ENCODE peak calls at places on chromosomes 7 and 10, in eight cellular contexts. D is Right ventricle myocardium superior, E is sigmoid colon, W is HEK293T, V is GM06990, B is heart left ventricle, F is AG10803, K is NCI-H1105 treated with DMSO at 0.1 percent for 48 hours. R is an unnamed sample.

GRCh38 chr10:52486840-52487611 is 172.9 kb downstream of the DKK1 start:
- DNase-seq in D (no peak), E (no peak), W (no peak), V (no peak), B (no peak), F (peak), K (no peak), R (peak)

GRCh38 chr7:42747073-42747472 is 164.8 kb downstream of the C7orf25 start:
- DNase-seq in D (no peak), E (no peak), W (no peak), V (no peak), B (no peak), F (no peak), K (no peak), R (no peak)

GRCh38 chr7:136869991-136870798 is 1.7 kb downstream of the CHRM2 start:
- DNase-seq in D (peak), E (peak), W (no peak), V (peak), B (peak), F (peak), K (no peak), R (peak)

GRCh38 chr7:37311282-37311868 is 137.3 kb downstream of the ELMO1 start:
- DNase-seq in D (peak), E (no peak), W (no peak), V (no peak), B (no peak), F (no peak), K (no peak), R (no peak)

GRCh38 chr7:121003986-121004685 is 15.6 kb downstream of the CPED1 start:
- DNase-seq in D (peak), E (peak), W (no peak), V (no peak), B (peak), F (no peak), K (no peak), R (no peak)

GRCh38 chr10:58412502-58412961 is 27.3 kb downstream of the TFAM start:
- DNase-seq in D (no peak), E (no peak), W (no peak), V (no peak), B (no peak), F (peak), K (no peak), R (no peak)

GRCh38 chr7:44373418-44373740 is 48.0 kb upstream of the CAMK2B start:
- DNase-seq in D (no peak), E (no peak), W (no peak), V (no peak), B (no peak), F (no peak), K (no peak), R (no peak)

GRCh38 chr7:93551063-93551895 is 23.2 kb downstream of the CALCR start:
- DNase-seq in D (no peak), E (no peak), W (peak), V (no peak), B (no peak), F (peak), K (peak), R (no peak)

GRCh38 chr10:88926484-88927249 is 25.9 kb downstream of the ACTA2 start:
- DNase-seq in D (no peak), E (no peak), W (no peak), V (no peak), B (no peak), F (peak), K (no peak), R (no peak)

GRCh38 chr7:74230446-74231231 is 20.8 kb downstream of the LAT2 start:
- DNase-seq in D (no peak), E (no peak), W (no peak), V (peak), B (no peak), F (no peak), K (no peak), R (no peak)

GRCh38 chr7:72709909-72710308 is 118.1 kb downstream of the TYW1B start:
- DNase-seq in D (no peak), E (no peak), W (no peak), V (no peak), B (no peak), F (no peak), K (no peak), R (peak)

GRCh38 chr7:118517275-118517674 is 292.8 kb downstream of the ANKRD7 start:
- DNase-seq in D (no peak), E (no peak), W (no peak), V (no peak), B (no peak), F (no peak), K (no peak), R (no peak)

GRCh38 chr10:49605939-49606509 is 4.1 kb upstream of the SLC18A3 start:
- DNase-seq in D (no peak), E (no peak), W (no peak), V (no peak), B (no peak), F (no peak), K (peak), R (no peak)

GRCh38 chr7:67947651-67948050 is 951.0 kb downstream of the TYW1 start:
- DNase-seq in D (no peak), E (no peak), W (no peak), V (no peak), B (no peak), F (peak), K (no peak), R (no peak)

GRCh38 chr10:129949411-129950335 is 14.4 kb downstream of the EBF3 start:
- DNase-seq in D (peak), E (peak), W (peak), V (no peak), B (peak), F (peak), K (peak), R (peak)

GRCh38 chr7:16657656-16658279 is 11.8 kb downstream of the BZW2 start:
- DNase-seq in D (no peak), E (no peak), W (peak), V (no peak), B (peak), F (peak), K (no peak), R (peak)

GRCh38 chr10:75616874-75617478 is 185.6 kb downstream of the LRMDA start:
- DNase-seq in D (no peak), E (no peak), W (no peak), V (no peak), B (no peak), F (no peak), K (no peak), R (no peak)

GRCh38 chr7:13604178-13604577 is 385.3 kb downstream of the ETV1 start:
- DNase-seq in D (no peak), E (no peak), W (no peak), V (no peak), B (no peak), F (no peak), K (no peak), R (no peak)

GRCh38 chr10:121928528-121928884 is 675 bp upstream of the ATE1 start:
- DNase-seq in D (peak), E (no peak), W (no peak), V (no peak), B (peak), F (peak), K (no peak), R (peak)

GRCh38 chr10:34539533-34540315 is 275.4 kb downstream of the PARD3 start:
- DNase-seq in D (no peak), E (no peak), W (no peak), V (peak), B (no peak), F (peak), K (no peak), R (no peak)

GRCh38 chr7:44962483-44963251 is 16.1 kb downstream of the MYO1G start:
- DNase-seq in D (no peak), E (no peak), W (no peak), V (no peak), B (no peak), F (no peak), K (no peak), R (peak)

GRCh38 chr10:114061148-114061547 is 17.5 kb downstream of the ADRB1 start:
- DNase-seq in D (no peak), E (no peak), W (no peak), V (no peak), B (no peak), F (no peak), K (no peak), R (no peak)

GRCh38 chr10:112265745-112266144 is 17.5 kb upstream of the TECTB start:
- DNase-seq in D (peak), E (no peak), W (no peak), V (no peak), B (no peak), F (peak), K (no peak), R (no peak)

GRCh38 chr10:88293073-88293472 is 290.0 kb downstream of the RNLS start:
- DNase-seq in D (no peak), E (no peak), W (no peak), V (no peak), B (no peak), F (no peak), K (no peak), R (no peak)

GRCh38 chr10:70885931-70886903 is 2.1 kb downstream of the PCBD1 start:
- DNase-seq in D (no peak), E (no peak), W (no peak), V (no peak), B (no peak), F (no peak), K (no peak), R (no peak)

GRCh38 chr10:131560166-131560565 is 248.6 kb upstream of the TCERG1L start:
- DNase-seq in D (no peak), E (no peak), W (no peak), V (no peak), B (no peak), F (no peak), K (no peak), R (no peak)

GRCh38 chr7:100963386-100963785 is 6.0 kb upstream of the MUC12 start:
- DNase-seq in D (no peak), E (no peak), W (no peak), V (no peak), B (no peak), F (no peak), K (no peak), R (no peak)

GRCh38 chr10:4638116-4638515 is 187.9 kb upstream of the AKR1E2 start:
- DNase-seq in D (peak), E (no peak), W (no peak), V (no peak), B (peak), F (peak), K (no peak), R (no peak)